ENCODE peak calls at places on chromosomes 12 and 14, in five cellular contexts. One of them, this sample, is unnamed.
A peak's percentile ranks its signal among the peaks of the same experiment; 100 is the strongest.

GRCh38 chr12:17511369-17511768 is 578.6 kb downstream of the RERGL start:
- DNase-seq in stomach: no peak
- DNase-seq in CD8-positive, alpha-beta T cell: no peak
- DNase-seq in left ventricle myocardium inferior: no peak
- DNase-seq in heart right ventricle: no peak
- DNase-seq in this sample: no peak

GRCh38 chr14:65993103-65993502 is 493.1 kb upstream of the CCDC196 start:
- DNase-seq in stomach: no peak
- DNase-seq in CD8-positive, alpha-beta T cell: no peak
- DNase-seq in left ventricle myocardium inferior: no peak
- DNase-seq in heart right ventricle: no peak
- DNase-seq in this sample: no peak

GRCh38 chr14:105485720-105486332 is 860 bp upstream of the CRIP1 start:
- DNase-seq in stomach: no peak
- DNase-seq in CD8-positive, alpha-beta T cell: no peak
- DNase-seq in left ventricle myocardium inferior: peak; percentile 46
- DNase-seq in heart right ventricle: peak; percentile 61
- DNase-seq in this sample: no peak

GRCh38 chr12:76020731-76021672 is 10.6 kb downstream of the PHLDA1 start:
- DNase-seq in stomach: no peak
- DNase-seq in CD8-positive, alpha-beta T cell: peak; percentile 58
- DNase-seq in left ventricle myocardium inferior: no peak
- DNase-seq in heart right ventricle: no peak
- DNase-seq in this sample: no peak

GRCh38 chr14:55874785-55875184 is 243.4 kb upstream of the PELI2 start:
- DNase-seq in stomach: no peak
- DNase-seq in CD8-positive, alpha-beta T cell: no peak
- DNase-seq in left ventricle myocardium inferior: no peak
- DNase-seq in heart right ventricle: no peak
- DNase-seq in this sample: no peak

GRCh38 chr12:66132408-66132807 is 1.9 kb upstream of the LLPH start:
- DNase-seq in stomach: no peak
- DNase-seq in CD8-positive, alpha-beta T cell: no peak
- DNase-seq in left ventricle myocardium inferior: no peak
- DNase-seq in heart right ventricle: no peak
- DNase-seq in this sample: no peak

GRCh38 chr12:67621112-67621511 is 27.4 kb upstream of the DYRK2 start:
- DNase-seq in stomach: no peak
- DNase-seq in CD8-positive, alpha-beta T cell: no peak
- DNase-seq in left ventricle myocardium inferior: no peak
- DNase-seq in heart right ventricle: no peak
- DNase-seq in this sample: no peak

GRCh38 chr12:66776974-66777373 is 98.1 kb upstream of the GRIP1 start:
- DNase-seq in stomach: no peak
- DNase-seq in CD8-positive, alpha-beta T cell: peak; percentile 72
- DNase-seq in left ventricle myocardium inferior: no peak
- DNase-seq in heart right ventricle: no peak
- DNase-seq in this sample: no peak

GRCh38 chr14:53032161-53032803 is 81.4 kb upstream of the FERMT2 start:
- DNase-seq in stomach: no peak
- DNase-seq in CD8-positive, alpha-beta T cell: no peak
- DNase-seq in left ventricle myocardium inferior: no peak
- DNase-seq in heart right ventricle: no peak
- DNase-seq in this sample: no peak

GRCh38 chr14:100896369-100897060 is 7.0 kb downstream of the RTL1 start:
- DNase-seq in stomach: no peak
- DNase-seq in CD8-positive, alpha-beta T cell: peak; percentile 41
- DNase-seq in left ventricle myocardium inferior: no peak
- DNase-seq in heart right ventricle: no peak
- DNase-seq in this sample: no peak

GRCh38 chr12:111238075-111238734 is 130.7 kb downstream of the PHETA1 start:
- DNase-seq in stomach: no peak
- DNase-seq in CD8-positive, alpha-beta T cell: no peak
- DNase-seq in left ventricle myocardium inferior: no peak
- DNase-seq in heart right ventricle: no peak
- DNase-seq in this sample: no peak

GRCh38 chr14:88597038-88597437 is 34.2 kb downstream of the ZC3H14 start:
- DNase-seq in stomach: no peak
- DNase-seq in CD8-positive, alpha-beta T cell: no peak
- DNase-seq in left ventricle myocardium inferior: no peak
- DNase-seq in heart right ventricle: no peak
- DNase-seq in this sample: no peak
- TF ChIP-seq CTCF in stomach: no peak
- TF ChIP-seq CTCF in CD8-positive, alpha-beta T cell: no peak
- TF ChIP-seq CTCF in left ventricle myocardium inferior: no peak
- TF ChIP-seq CTCF in heart right ventricle: no peak
- TF ChIP-seq CTCF in this sample: no peak

DNA sequence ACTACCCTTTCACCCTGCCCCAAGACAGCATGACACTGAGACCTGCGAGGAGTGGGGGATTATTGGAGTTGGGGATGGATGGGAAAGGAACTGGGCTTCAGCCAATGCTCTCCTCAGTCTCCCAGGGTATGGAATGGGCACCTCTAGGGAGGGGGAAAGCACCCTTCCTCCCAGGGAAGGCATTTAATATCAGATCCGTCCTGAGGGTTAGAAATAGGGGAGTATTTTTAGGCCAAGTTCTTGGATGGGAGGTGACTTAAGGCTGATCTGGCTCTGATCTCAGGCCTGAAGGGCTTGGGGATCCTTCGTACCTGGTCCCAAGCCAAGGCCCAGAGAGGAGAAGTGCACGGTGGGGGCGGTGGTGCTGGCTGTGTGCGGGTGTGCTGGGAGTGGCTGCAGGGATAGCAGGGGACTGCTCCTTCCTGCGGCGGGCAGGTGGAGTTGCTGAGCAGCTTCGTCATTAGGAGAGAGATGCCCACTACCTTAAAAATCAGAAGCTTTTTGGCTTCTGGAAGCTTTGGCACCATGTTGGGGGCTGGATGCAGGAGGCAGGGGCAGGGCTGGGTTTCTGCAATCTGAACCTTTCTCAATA is 7.0 kb upstream of the CEBPE start:
- DNase-seq in stomach: no peak
- DNase-seq in CD8-positive, alpha-beta T cell: no peak
- DNase-seq in left ventricle myocardium inferior: no peak
- DNase-seq in heart right ventricle: no peak
- DNase-seq in this sample: peak; percentile 75
- H3K27ac ChIP-seq in stomach: no peak overlapping the region
- H3K27ac ChIP-seq in CD8-positive, alpha-beta T cell: no peak overlapping the region
- H3K27ac ChIP-seq in left ventricle myocardium inferior: no peak overlapping the region
- H3K27ac ChIP-seq in heart right ventricle: no peak overlapping the region
- H3K27ac ChIP-seq in this sample: peak overlapping the region; percentile 75

DNA sequence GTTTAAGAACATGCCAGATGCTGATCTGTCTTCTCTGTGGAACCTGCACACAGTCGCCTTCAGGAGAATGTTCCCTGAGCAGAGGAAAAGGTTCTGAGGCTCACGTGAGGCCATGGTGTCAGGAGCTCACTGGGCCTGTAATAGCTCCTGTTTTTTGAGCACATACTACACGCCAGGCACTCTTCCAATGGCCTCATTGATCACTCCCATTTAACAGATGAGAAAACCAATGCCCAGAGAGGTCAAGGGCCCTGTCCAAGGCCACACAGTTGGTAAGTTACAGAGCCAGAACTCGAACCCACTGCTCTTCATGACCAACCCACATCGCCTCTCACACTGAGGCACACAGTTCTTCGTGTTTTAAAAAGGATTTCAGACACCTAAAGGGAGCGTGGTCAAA is 7.3 kb upstream of the HHIPL1 start:
- DNase-seq in stomach: no peak
- DNase-seq in CD8-positive, alpha-beta T cell: no peak
- DNase-seq in left ventricle myocardium inferior: no peak
- DNase-seq in heart right ventricle: no peak
- DNase-seq in this sample: no peak
- H3K4me1 ChIP-seq in stomach: no peaks in the 10 kb centered on the region
- H3K4me1 ChIP-seq in CD8-positive, alpha-beta T cell: no peaks in the 10 kb centered on the region
- H3K4me1 ChIP-seq in left ventricle myocardium inferior: no peaks in the 10 kb centered on the region
- H3K4me1 ChIP-seq in heart right ventricle: no peaks in the 10 kb centered on the region
- H3K4me1 ChIP-seq in this sample: no peaks in the 10 kb centered on the region

GRCh38 chr12:402127-402456 is 648 bp downstream of the CCDC77 start:
- DNase-seq in stomach: no peak
- DNase-seq in CD8-positive, alpha-beta T cell: no peak
- DNase-seq in left ventricle myocardium inferior: no peak
- DNase-seq in heart right ventricle: no peak
- DNase-seq in this sample: no peak
- TF ChIP-seq CTCF in stomach: no peak
- TF ChIP-seq CTCF in CD8-positive, alpha-beta T cell: no peak
- TF ChIP-seq CTCF in left ventricle myocardium inferior: no peak
- TF ChIP-seq CTCF in heart right ventricle: no peak
- TF ChIP-seq CTCF in this sample: no peak

DNA sequence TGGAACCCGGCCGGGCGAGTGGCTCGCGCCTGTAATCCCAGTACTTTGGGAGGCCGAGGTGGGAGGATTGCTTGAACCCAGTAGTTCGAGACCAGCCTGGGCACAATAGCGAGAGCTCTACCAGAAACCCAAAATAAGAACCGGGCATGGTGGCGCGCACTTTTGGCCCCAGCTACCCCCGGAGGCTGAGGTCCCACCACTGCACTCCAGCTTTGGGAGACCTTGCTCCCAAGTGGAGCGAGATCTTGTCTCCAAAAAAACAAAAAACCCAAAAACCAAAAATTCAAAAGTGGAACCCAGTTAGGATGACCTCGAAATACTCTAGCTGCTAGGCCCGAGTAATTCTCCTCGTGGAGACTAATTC is 769 bp upstream of the VTI1B start:
- DNase-seq in stomach: no peak
- DNase-seq in CD8-positive, alpha-beta T cell: no peak
- DNase-seq in left ventricle myocardium inferior: no peak
- DNase-seq in heart right ventricle: no peak
- DNase-seq in this sample: no peak
- H3K27ac ChIP-seq in stomach: peak overlapping the region; percentile 98
- H3K27ac ChIP-seq in CD8-positive, alpha-beta T cell: peak overlapping the region; percentile 95
- H3K27ac ChIP-seq in left ventricle myocardium inferior: peak overlapping the region; percentile 100
- H3K27ac ChIP-seq in heart right ventricle: peak overlapping the region; percentile 100
- H3K27ac ChIP-seq in this sample: peak overlapping the region; percentile 98

GRCh38 chr12:132491761-132492378 is 1.9 kb downstream of the FBRSL1 start:
- DNase-seq in stomach: no peak
- DNase-seq in CD8-positive, alpha-beta T cell: no peak
- DNase-seq in left ventricle myocardium inferior: no peak
- DNase-seq in heart right ventricle: no peak
- DNase-seq in this sample: no peak

GRCh38 chr12:132491349-132491663 is 1.4 kb downstream of the FBRSL1 start:
- DNase-seq in stomach: no peak
- DNase-seq in CD8-positive, alpha-beta T cell: no peak
- DNase-seq in left ventricle myocardium inferior: no peak
- DNase-seq in heart right ventricle: no peak
- DNase-seq in this sample: no peak

GRCh38 chr12:132492951-132493350 is 3.0 kb downstream of the FBRSL1 start:
- DNase-seq in stomach: no peak
- DNase-seq in CD8-positive, alpha-beta T cell: no peak
- DNase-seq in left ventricle myocardium inferior: no peak
- DNase-seq in heart right ventricle: no peak
- DNase-seq in this sample: no peak

GRCh38 chr12:132493482-132494178 is 3.7 kb downstream of the FBRSL1 start:
- DNase-seq in stomach: no peak
- DNase-seq in CD8-positive, alpha-beta T cell: no peak
- DNase-seq in left ventricle myocardium inferior: no peak
- DNase-seq in heart right ventricle: no peak
- DNase-seq in this sample: no peak

DNA sequence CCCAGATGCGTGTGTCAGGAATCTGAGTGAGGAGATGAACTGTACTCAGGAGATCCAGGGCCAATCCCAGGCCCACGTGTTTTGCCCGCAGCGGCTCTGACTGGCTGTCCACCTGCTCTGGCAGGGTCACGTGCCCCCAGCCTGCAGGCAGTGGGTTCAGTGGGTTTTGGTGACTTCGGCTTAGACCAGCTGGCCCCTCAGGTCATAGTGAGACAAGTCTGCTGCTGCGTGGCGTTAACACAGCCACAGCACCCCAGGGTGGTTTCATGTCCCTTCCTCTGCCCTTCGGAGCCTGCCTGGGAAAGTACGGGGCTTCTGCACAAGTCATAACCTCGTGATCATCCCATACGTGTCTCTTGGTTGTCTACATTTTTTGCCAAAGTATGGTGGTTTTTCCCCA is 2.6 kb downstream of the FBRSL1 start:
- DNase-seq in stomach: no peak
- DNase-seq in CD8-positive, alpha-beta T cell: no peak
- DNase-seq in left ventricle myocardium inferior: no peak
- DNase-seq in heart right ventricle: no peak
- DNase-seq in this sample: no peak
- H3K4me1 ChIP-seq in stomach: peaks cover 82% of the 10 kb centered on the region
- H3K4me1 ChIP-seq in CD8-positive, alpha-beta T cell: peaks cover 81% of the 10 kb centered on the region
- H3K4me1 ChIP-seq in left ventricle myocardium inferior: peaks cover 86% of the 10 kb centered on the region
- H3K4me1 ChIP-seq in heart right ventricle: peaks cover 66% of the 10 kb centered on the region
- H3K4me1 ChIP-seq in this sample: peaks cover 67% of the 10 kb centered on the region

GRCh38 chr14:26526132-26526531 is 71.7 kb downstream of the NOVA1 start:
- DNase-seq in stomach: no peak
- DNase-seq in CD8-positive, alpha-beta T cell: no peak
- DNase-seq in left ventricle myocardium inferior: no peak
- DNase-seq in heart right ventricle: no peak
- DNase-seq in this sample: no peak

GRCh38 chr14:26528415-26529182 is 69.2 kb downstream of the NOVA1 start:
- DNase-seq in stomach: no peak
- DNase-seq in CD8-positive, alpha-beta T cell: no peak
- DNase-seq in left ventricle myocardium inferior: peak; percentile 44
- DNase-seq in heart right ventricle: peak; percentile 19
- DNase-seq in this sample: peak; percentile 56

GRCh38 chr14:26527095-26527494 is 70.7 kb downstream of the NOVA1 start:
- DNase-seq in stomach: no peak
- DNase-seq in CD8-positive, alpha-beta T cell: no peak
- DNase-seq in left ventricle myocardium inferior: no peak
- DNase-seq in heart right ventricle: no peak
- DNase-seq in this sample: no peak

GRCh38 chr14:26531894-26532293 is 65.9 kb downstream of the NOVA1 start:
- DNase-seq in stomach: no peak
- DNase-seq in CD8-positive, alpha-beta T cell: no peak
- DNase-seq in left ventricle myocardium inferior: no peak
- DNase-seq in heart right ventricle: no peak
- DNase-seq in this sample: no peak
- TF ChIP-seq CTCF in stomach: no peak
- TF ChIP-seq CTCF in CD8-positive, alpha-beta T cell: no peak
- TF ChIP-seq CTCF in left ventricle myocardium inferior: no peak
- TF ChIP-seq CTCF in heart right ventricle: no peak
- TF ChIP-seq CTCF in this sample: no peak

DNA sequence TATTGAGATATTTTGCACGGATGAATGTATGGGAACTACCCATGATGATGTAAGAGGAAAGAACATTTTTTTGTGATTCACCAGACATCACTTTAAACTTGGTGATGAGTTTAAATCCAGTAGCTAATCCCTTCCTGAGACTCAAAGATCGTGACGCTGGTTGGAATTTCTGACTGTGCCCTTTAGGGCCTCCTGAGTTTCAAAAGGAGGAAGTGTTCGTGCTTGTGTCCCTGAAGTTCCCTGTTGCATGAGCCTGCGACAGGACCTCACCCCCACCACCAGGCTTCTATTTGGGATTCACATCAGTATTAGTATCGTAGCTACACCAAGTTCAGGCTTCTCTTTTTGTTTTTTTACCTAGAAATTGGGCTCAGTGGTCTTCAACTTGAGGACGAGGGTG is 18.5 kb upstream of the RIN3 start:
- DNase-seq in stomach: no peak
- DNase-seq in CD8-positive, alpha-beta T cell: peak; percentile 1
- DNase-seq in left ventricle myocardium inferior: no peak
- DNase-seq in heart right ventricle: no peak
- DNase-seq in this sample: no peak
- H3K27ac ChIP-seq in stomach: no peak overlapping the region
- H3K27ac ChIP-seq in CD8-positive, alpha-beta T cell: no peak overlapping the region
- H3K27ac ChIP-seq in left ventricle myocardium inferior: peak overlapping the region; percentile 12
- H3K27ac ChIP-seq in heart right ventricle: no peak overlapping the region
- H3K27ac ChIP-seq in this sample: no peak overlapping the region

This sample was measured in gastrocnemius medialis.